ENCODE peak calls at places on chromosomes 13 and 19, in four cellular contexts. U is tibial nerve, N is K562, Z is stomach. Y is an unnamed sample.

GRCh38 chr13:99505814-99506269 is 4.6 kb downstream of the TM9SF2 start:
- DNase-seq in U (no peak), N (no peak), Z (no peak), Y (no peak)

GRCh38 chr19:13090511-13091231 is 12.0 kb downstream of the LYL1 start:
- DNase-seq in U (no peak), N (no peak), Z (no peak), Y (no peak)

GRCh38 chr19:36032251-36033104 is at the start of gene CLIP3:
- DNase-seq in U (no peak), N (peak), Z (no peak), Y (peak)

GRCh38 chr19:17406887-17407196 is 1.4 kb upstream of the BST2 start:
- DNase-seq in U (no peak), N (no peak), Z (no peak), Y (no peak)

GRCh38 chr19:16375157-16375935 is 50.7 kb downstream of the KLF2 start:
- DNase-seq in U (no peak), N (no peak), Z (no peak), Y (no peak)

GRCh38 chr13:89925107-89925506 is 1422.4 kb upstream of the MIR17HG start:
- DNase-seq in U (no peak), N (peak), Z (no peak), Y (no peak)

GRCh38 chr19:10730932-10731331 is 13.1 kb downstream of the DNM2 start:
- DNase-seq in U (no peak), N (no peak), Z (peak), Y (no peak)

GRCh38 chr13:51041126-51041525 is 69.9 kb downstream of the C13orf42 start:
- DNase-seq in U (no peak), N (no peak), Z (no peak), Y (no peak)

GRCh38 chr13:49225358-49226042 is 5.4 kb downstream of the MLNR start:
- DNase-seq in U (no peak), N (no peak), Z (peak), Y (no peak)

GRCh38 chr13:63843766-63844699 is 2428.4 kb upstream of the PCDH20 start:
- DNase-seq in U (no peak), N (no peak), Z (no peak), Y (no peak)

GRCh38 chr19:47891923-47892666 is 6.0 kb upstream of the SULT2A1 start:
- DNase-seq in U (no peak), N (peak), Z (peak), Y (no peak)

GRCh38 chr19:3055741-3056453 is 6.4 kb downstream of the TLE5 start:
- DNase-seq in U (no peak), N (peak), Z (peak), Y (peak)

GRCh38 chr13:38688674-38689073 is 1.8 kb downstream of the FREM2 start:
- DNase-seq in U (no peak), N (no peak), Z (no peak), Y (no peak)

GRCh38 chr19:55358943-55359908 is 3.8 kb downstream of the GARIN5B start:
- DNase-seq in U (no peak), N (no peak), Z (no peak), Y (peak)

GRCh38 chr19:1248454-1249297 is at the start of gene MIDN:
- DNase-seq in U (no peak), N (peak), Z (peak), Y (peak)

GRCh38 chr19:45999653-46000121 is 4.4 kb downstream of the CCDC61 start:
- DNase-seq in U (no peak), N (peak), Z (no peak), Y (no peak)

GRCh38 chr13:94263038-94263437 is 216.4 kb downstream of the DCT start:
- DNase-seq in U (no peak), N (no peak), Z (no peak), Y (no peak)

GRCh38 chr19:40344422-40344821 is 3.8 kb downstream of the C19orf47 start:
- DNase-seq in U (no peak), N (no peak), Z (no peak), Y (no peak)

GRCh38 chr19:40348961-40349507 is 539 bp downstream of the PLD3 start:
- DNase-seq in U (no peak), N (peak), Z (no peak), Y (no peak)

GRCh38 chr19:40342644-40343311 is 5.4 kb downstream of the C19orf47 start:
- DNase-seq in U (no peak), N (no peak), Z (no peak), Y (no peak)

GRCh38 chr19:40347476-40348124 is 597 bp downstream of the C19orf47 start:
- DNase-seq in U (no peak), N (no peak), Z (no peak), Y (no peak)

DNA sequence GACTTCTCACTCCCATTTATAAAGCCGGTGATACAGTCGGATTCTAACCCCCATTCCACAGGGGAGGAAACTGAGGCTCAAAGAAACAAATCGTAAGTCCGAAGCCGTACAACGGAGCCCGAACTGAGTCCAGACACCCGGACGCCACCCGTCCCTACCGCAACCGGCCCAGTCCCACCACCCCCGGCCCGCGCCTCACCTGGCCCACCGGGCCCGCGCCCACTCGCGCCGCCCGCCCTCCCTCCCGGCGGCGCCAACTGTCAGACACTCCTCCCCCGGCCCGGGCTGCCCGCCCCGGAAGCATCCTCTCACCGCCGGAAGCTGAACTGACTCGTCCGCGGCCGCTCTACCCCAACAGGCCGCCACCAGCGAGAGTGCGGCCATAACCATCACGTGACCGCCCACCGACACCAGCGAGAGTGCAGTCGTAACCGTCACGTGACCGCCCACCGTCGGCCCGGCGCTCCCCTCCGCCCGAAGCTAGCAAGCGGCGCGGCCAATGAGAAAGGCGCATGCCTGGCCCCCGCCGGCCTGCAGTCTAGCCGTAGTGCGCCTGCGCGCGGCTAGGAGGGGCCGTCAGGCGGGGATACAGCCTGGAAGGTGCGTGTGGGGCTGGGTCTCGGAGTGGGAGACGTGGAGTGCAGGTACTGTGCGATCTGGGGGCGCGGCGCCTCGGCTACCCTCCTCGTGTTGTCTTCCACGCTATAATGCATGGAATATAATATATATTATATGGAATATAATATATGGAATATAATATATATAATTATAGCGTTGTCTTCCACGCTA is at the start of the genes C19orf47 and PLD3:
- DNase-seq in U (peak), N (peak), Z (peak), Y (peak)
- TF ChIP-seq EP300 in U (peak), N (peak), Z (no peak), Y (no peak)

GRCh38 chr13:73061478-73062275 is 2.9 kb downstream of the KLF5 start:
- DNase-seq in U (no peak), N (no peak), Z (no peak), Y (no peak)
- H3K4me3 ChIP-seq in U (peak), N (no peak), Z (peak), Y (peak)

GRCh38 chr19:42353341-42354015 is 28.0 kb downstream of the MEGF8 start:
- DNase-seq in U (no peak), N (no peak), Z (no peak), Y (peak)

GRCh38 chr19:42350417-42350816 is 25.0 kb downstream of the MEGF8 start:
- DNase-seq in U (no peak), N (no peak), Z (no peak), Y (no peak)

GRCh38 chr19:42351079-42351735 is 25.8 kb downstream of the MEGF8 start:
- DNase-seq in U (no peak), N (no peak), Z (no peak), Y (no peak)

GRCh38 chr19:42352216-42352892 is 26.9 kb downstream of the MEGF8 start:
- DNase-seq in U (no peak), N (no peak), Z (no peak), Y (peak)

DNA sequence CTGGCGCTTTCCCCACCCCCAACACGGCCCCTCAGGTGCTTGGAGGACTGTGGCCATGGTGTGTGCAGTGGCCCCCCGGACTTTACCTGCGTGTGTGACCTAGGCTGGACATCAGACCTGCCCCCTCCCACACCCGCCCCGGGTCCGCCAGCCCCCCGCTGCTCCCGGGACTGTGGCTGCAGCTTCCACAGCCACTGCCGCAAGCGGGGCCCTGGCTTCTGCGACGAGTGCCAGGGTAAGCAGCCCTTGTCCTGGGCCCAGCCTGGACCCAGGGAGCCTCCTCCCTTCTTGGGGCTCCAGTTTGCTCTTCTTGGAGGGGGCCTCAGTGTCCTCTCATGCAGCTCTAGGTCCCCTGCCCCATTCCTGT is 27.4 kb downstream of the MEGF8 start:
- DNase-seq in U (no peak), N (no peak), Z (no peak), Y (peak)
- TF ChIP-seq EP300 in U (no peak), N (no peak), Z (no peak), Y (no peak)

GRCh38 chr13:66205807-66206206 is 1024.3 kb downstream of the PCDH9 start:
- DNase-seq in U (no peak), N (no peak), Z (no peak), Y (no peak)

GRCh38 chr13:66207610-66208009 is 1022.5 kb downstream of the PCDH9 start:
- DNase-seq in U (no peak), N (no peak), Z (no peak), Y (no peak)

GRCh38 chr13:66212511-66212910 is 1017.6 kb downstream of the PCDH9 start:
- DNase-seq in U (no peak), N (no peak), Z (no peak), Y (no peak)

GRCh38 chr13:66210677-66211076 is 1019.5 kb downstream of the PCDH9 start:
- DNase-seq in U (no peak), N (no peak), Z (no peak), Y (no peak)

GRCh38 chr13:66208589-66208988 is 1021.5 kb downstream of the PCDH9 start:
- DNase-seq in U (no peak), N (no peak), Z (no peak), Y (no peak)
- H3K4me3 ChIP-seq in U (no peak), N (no peak), Z (no peak), Y (no peak)

GRCh38 chr19:6767081-6767356 is 216 bp downstream of the SH2D3A start:
- DNase-seq in U (no peak), N (no peak), Z (no peak), Y (no peak)

GRCh38 chr19:6768236-6768785 is 1.1 kb upstream of the SH2D3A start:
- DNase-seq in U (no peak), N (no peak), Z (no peak), Y (no peak)

GRCh38 chr19:6767357-6768235 is at the start of gene SH2D3A:
- DNase-seq in U (no peak), N (peak), Z (peak), Y (peak)

GRCh38 chr19:6766357-6767080 is 716 bp downstream of the SH2D3A start:
- DNase-seq in U (no peak), N (no peak), Z (no peak), Y (no peak)

GRCh38 chr19:6765738-6766356 is 1.4 kb downstream of the SH2D3A start:
- DNase-seq in U (no peak), N (no peak), Z (peak), Y (peak)
- TF ChIP-seq EP300 in U (no peak), N (no peak), Z (no peak), Y (no peak)

DNA sequence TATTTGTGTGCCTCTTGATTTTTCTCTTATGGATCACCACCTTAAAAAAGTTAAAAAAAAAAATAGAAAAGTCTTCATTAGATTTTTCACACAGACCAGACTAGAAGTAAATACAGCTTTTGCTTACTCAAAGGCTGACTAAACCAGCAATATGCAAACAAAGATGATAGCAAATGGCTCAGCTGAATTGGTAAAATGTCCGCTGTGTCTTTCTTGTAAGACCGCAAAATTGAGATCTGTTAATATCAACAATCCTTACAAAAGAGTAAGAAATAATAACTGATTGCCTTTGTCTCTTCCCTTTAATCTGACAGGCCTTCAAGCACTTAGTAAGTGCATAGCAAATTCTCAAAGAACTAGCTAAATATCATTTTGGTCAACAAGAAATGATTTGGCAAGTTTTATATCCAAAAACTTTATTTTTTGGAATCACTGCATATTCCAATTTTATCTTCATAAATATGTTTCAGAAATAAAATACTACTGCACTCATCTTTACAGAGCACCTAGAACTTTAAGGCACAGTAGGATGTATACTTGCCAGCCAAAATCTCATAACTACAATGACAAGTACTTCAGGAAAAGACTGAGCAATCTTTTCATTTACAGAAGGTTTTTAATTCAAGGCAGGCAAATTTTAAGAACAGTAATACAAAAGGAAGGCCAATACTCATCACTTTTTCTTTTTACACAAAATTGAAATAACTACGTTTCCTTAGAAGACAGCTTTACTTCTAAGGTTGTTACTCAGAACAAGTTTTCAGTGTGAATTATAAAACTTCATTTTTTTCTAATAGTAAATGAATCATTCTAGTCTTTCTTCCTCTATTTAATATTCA is 1.2 kb downstream of the ELF1 start:
- DNase-seq in U (no peak), N (no peak), Z (no peak), Y (no peak)
- H3K4me3 ChIP-seq in U (peak), N (peak), Z (peak), Y (peak)

GRCh38 chr13:110506859-110507566 is 54.5 kb downstream of the RAB20 start:
- DNase-seq in U (peak), N (peak), Z (peak), Y (peak)
- TF ChIP-seq EP300 in U (no peak), N (peak), Z (peak), Y (peak)

Y was measured in upper lobe of left lung.